ENCODE peak calls at places on chromosomes 12 and 14, in seven cellular contexts. O is activated T-cell treated with anti-CD3 and anti-CD28 coated beads, Interleukin-2, amount 50 U/mL, for 72 hours; X is right cardiac atrium; Q is gastrocnemius medialis; Y is activated CD8-positive, alpha-beta memory T cell treated with anti-CD3 and anti-CD28 coated beads, Interleukin-2, amount 10 ng/mL, durations not matched to agents 7 days and 5 days; J is psoas muscle; N is IMR-90. L is an unnamed sample.

GRCh38 chr12:132302466-132303358 is 26.7 kb downstream of the GALNT9 start:
- ATAC-seq in O (no peak), X (no peak), Q (no peak), Y (no peak), J (no peak), N (no peak), L (no peak)

GRCh38 chr12:108629824-108630476 is 3.7 kb downstream of the SELPLG start:
- ATAC-seq in O (peak; percentile 56), X (peak; percentile 27), Q (no peak), Y (peak; percentile 40), J (no peak), N (peak; percentile 70), L (peak; percentile 64)

GRCh38 chr12:123945441-123946151 is 27.0 kb downstream of the CCDC92 start:
- ATAC-seq in O (no peak), X (no peak), Q (no peak), Y (no peak), J (no peak), N (no peak), L (no peak)

GRCh38 chr12:89980236-89980635 is 271.6 kb upstream of the ATP2B1 start:
- ATAC-seq in O (no peak), X (peak; percentile 59), Q (no peak), Y (no peak), J (peak; percentile 62), N (peak; percentile 57), L (peak; percentile 80)

GRCh38 chr12:89540586-89540985 is 14.7 kb upstream of the POC1B start:
- ATAC-seq in O (no peak), X (no peak), Q (no peak), Y (no peak), J (no peak), N (no peak), L (no peak)

GRCh38 chr14:56154321-56154720 is 36.1 kb downstream of the PELI2 start:
- ATAC-seq in O (no peak), X (no peak), Q (no peak), Y (no peak), J (no peak), N (no peak), L (no peak)

GRCh38 chr12:88166179-88166578 is 24.1 kb downstream of the TMTC3 start:
- ATAC-seq in O (no peak), X (no peak), Q (no peak), Y (no peak), J (no peak), N (no peak), L (no peak)

GRCh38 chr14:55301722-55302121 is 30.5 kb downstream of the FBXO34 start:
- ATAC-seq in O (peak; percentile 88), X (peak; percentile 79), Q (peak; percentile 93), Y (peak; percentile 68), J (peak; percentile 90), N (peak; percentile 78), L (peak; percentile 39)

GRCh38 chr12:83142914-83143313 is 456.2 kb downstream of the TMTC2 start:
- ATAC-seq in O (no peak), X (no peak), Q (no peak), Y (no peak), J (no peak), N (no peak), L (no peak)

GRCh38 chr12:75831413-75831812 is 200.2 kb downstream of the PHLDA1 start:
- ATAC-seq in O (no peak), X (peak; percentile 75), Q (no peak), Y (no peak), J (no peak), N (peak; percentile 62), L (no peak)

GRCh38 chr12:66467932-66468331 is 165.6 kb downstream of the HELB start:
- ATAC-seq in O (no peak), X (no peak), Q (no peak), Y (no peak), J (no peak), N (peak; percentile 37), L (no peak)

GRCh38 chr14:69355155-69355954 is 42.7 kb downstream of the ERH start:
- ATAC-seq in O (no peak), X (peak; percentile 44), Q (peak; percentile 30), Y (no peak), J (peak; percentile 14), N (peak; percentile 34), L (peak; percentile 25)

GRCh38 chr12:93060666-93061413 is 131.7 kb upstream of the EEA1 start:
- ATAC-seq in O (peak; percentile 58), X (peak; percentile 51), Q (peak; percentile 44), Y (peak; percentile 33), J (peak; percentile 51), N (peak; percentile 46), L (peak; percentile 30)

GRCh38 chr12:94172973-94173372 is 24.6 kb downstream of the PLXNC1 start:
- ATAC-seq in O (no peak), X (no peak), Q (no peak), Y (no peak), J (no peak), N (peak; percentile 93), L (no peak)

GRCh38 chr12:74119811-74120362 is 417.7 kb upstream of the ATXN7L3B start:
- ATAC-seq in O (no peak), X (no peak), Q (no peak), Y (no peak), J (no peak), N (no peak), L (no peak)

GRCh38 chr14:20274062-20274461 is 31.7 kb downstream of the TTC5 start:
- ATAC-seq in O (no peak), X (no peak), Q (no peak), Y (no peak), J (no peak), N (no peak), L (no peak)

GRCh38 chr14:96324219-96324618 is 38.9 kb downstream of the ATG2B start:
- ATAC-seq in O (no peak), X (no peak), Q (no peak), Y (no peak), J (no peak), N (no peak), L (no peak)